ENCODE peak calls at places on chromosome 2, in ten cellular contexts. Z is right atrium auricular region; V is PC-9; U is prostate gland; W is hepatocyte; S is spleen; N is CD4-positive, alpha-beta T cell; O is tibial nerve; R is esophagus squamous epithelium; C is IMR-90. F is an unnamed sample.
A peak's percentile ranks its signal among the peaks of the same experiment; 100 is the strongest.

GRCh38 chr2:212547716-212548458 is 9.3 kb upstream of the ERBB4 start:
- DNase-seq in Z (no peak), V (no peak), U (no peak), W (no peak), S (no peak), N (no peak), O (no peak), R (no peak), C (no peak), F (peak; percentile 58)

GRCh38 chr2:72917875-72918660 is 749 bp downstream of the EMX1 start:
- DNase-seq in Z (no peak), V (no peak), U (no peak), W (no peak), S (peak; percentile 76), N (no peak), O (no peak), R (no peak), C (no peak), F (no peak)

GRCh38 chr2:105683145-105683544 is 61.6 kb upstream of the NCK2 start:
- DNase-seq in Z (no peak), V (no peak), U (no peak), W (no peak), S (no peak), N (no peak), O (no peak), R (no peak), C (no peak), F (no peak)

GRCh38 chr2:174692256-174692830 is 71.9 kb downstream of the CHRNA1 start:
- DNase-seq in Z (no peak), V (no peak), U (no peak), W (no peak), S (no peak), N (no peak), O (no peak), R (no peak), C (peak; percentile 39), F (peak; percentile 26)

GRCh38 chr2:163462993-163463392 is 272.8 kb downstream of the FIGN start:
- DNase-seq in Z (no peak), V (no peak), U (no peak), W (no peak), S (no peak), N (no peak), O (no peak), R (no peak), C (no peak), F (no peak)

GRCh38 chr2:126754240-126755004 is 98.5 kb downstream of the GYPC start:
- DNase-seq in Z (peak; percentile 28), V (no peak), U (no peak), W (no peak), S (no peak), N (no peak), O (no peak), R (no peak), C (no peak), F (no peak)

GRCh38 chr2:101179982-101180381 is 28.8 kb upstream of the TBC1D8 start:
- DNase-seq in Z (no peak), V (no peak), U (no peak), W (no peak), S (no peak), N (no peak), O (no peak), R (no peak), C (no peak), F (no peak)

GRCh38 chr2:220847006-220847405 is 725.1 kb downstream of the EPHA4 start:
- DNase-seq in Z (no peak), V (no peak), U (no peak), W (no peak), S (no peak), N (no peak), O (no peak), R (no peak), C (peak; percentile 30), F (peak; percentile 6)

GRCh38 chr2:28414583-28414982 is 21.9 kb downstream of the FOSL2 start:
- DNase-seq in Z (no peak), V (no peak), U (no peak), W (no peak), S (no peak), N (no peak), O (no peak), R (no peak), C (no peak), F (no peak)

GRCh38 chr2:28413896-28414290 is 21.2 kb downstream of the FOSL2 start:
- DNase-seq in Z (no peak), V (no peak), U (no peak), W (no peak), S (peak; percentile 54), N (no peak), O (no peak), R (no peak), C (no peak), F (no peak)

GRCh38 chr2:28411956-28412609 is 19.4 kb downstream of the FOSL2 start:
- DNase-seq in Z (no peak), V (no peak), U (no peak), W (no peak), S (peak; percentile 77), N (no peak), O (no peak), R (no peak), C (no peak), F (no peak)

GRCh38 chr2:28412625-28413151 is 20.0 kb downstream of the FOSL2 start:
- DNase-seq in Z (no peak), V (no peak), U (no peak), W (no peak), S (peak; percentile 23), N (no peak), O (no peak), R (no peak), C (no peak), F (no peak)

DNA sequence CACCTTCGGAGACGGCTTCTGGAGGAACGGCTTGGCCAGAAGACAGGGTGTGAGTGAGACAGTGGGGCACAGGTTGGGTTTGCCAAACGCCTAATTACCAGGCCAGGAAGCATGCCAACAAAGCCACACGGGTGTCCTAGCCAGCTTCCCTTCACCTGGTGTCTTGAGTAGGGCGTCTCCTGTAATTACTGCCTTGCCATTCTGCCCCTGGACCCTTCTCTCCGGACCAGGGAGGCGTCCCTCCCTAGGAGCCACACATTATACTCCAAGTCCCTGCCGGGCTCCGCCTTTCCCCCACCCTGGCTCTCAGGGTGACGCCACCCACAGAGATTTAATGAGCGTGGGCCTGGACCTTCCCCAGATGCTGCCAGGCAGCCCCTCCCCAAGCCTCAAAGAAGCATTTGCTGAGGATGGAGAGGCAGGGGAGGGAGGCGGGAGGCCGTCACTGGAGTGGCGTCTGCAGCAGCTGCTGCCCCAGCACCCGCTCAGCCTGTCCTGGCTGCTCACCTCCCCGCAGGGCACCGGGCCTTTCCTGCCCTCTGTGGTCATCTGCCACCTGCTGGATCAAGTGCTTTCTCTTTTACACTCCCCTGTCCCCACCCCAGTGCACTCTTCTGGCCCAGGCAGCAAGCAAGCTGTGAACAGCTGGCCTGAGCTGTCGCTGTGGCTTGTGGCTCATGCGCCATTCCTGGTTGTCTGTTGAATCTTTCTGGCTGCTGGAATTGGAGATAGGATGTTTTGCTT is 20.7 kb downstream of the FOSL2 start:
- DNase-seq in Z (no peak), V (no peak), U (no peak), W (no peak), S (peak; percentile 79), N (no peak), O (no peak), R (no peak), C (peak; percentile 49), F (no peak)
- TF ChIP-seq CTCF in Z (no peak), V (no peak), U (peak; percentile 38), W (peak; percentile 15), S (no peak), N (no peak), O (no peak), R (no peak), C (no peak), F (no peak)

DNA sequence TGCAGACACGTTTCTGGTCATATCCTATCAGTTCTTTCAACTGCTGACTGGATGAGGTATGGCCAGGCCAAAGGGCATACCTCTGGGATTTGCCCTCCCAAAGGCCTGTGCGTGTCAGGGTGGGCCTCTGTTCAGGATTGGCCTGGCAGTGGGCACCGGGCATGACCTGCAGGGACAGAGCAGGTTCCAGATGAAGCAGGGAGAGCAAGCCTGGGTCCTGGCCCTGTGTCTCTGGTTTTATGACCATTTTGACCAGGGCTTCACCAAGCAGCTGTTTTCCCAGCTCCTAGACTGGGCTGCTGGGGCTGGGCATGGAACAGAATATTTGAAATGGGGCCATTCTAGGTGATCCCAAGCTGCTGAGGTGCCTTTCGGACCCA is 348 bp upstream of the PROM2 start:
- DNase-seq in Z (no peak), V (no peak), U (no peak), W (no peak), S (peak; percentile 64), N (no peak), O (no peak), R (no peak), C (no peak), F (no peak)
- H3K27ac ChIP-seq in Z (no peak overlapping the region), V (no peak overlapping the region), U (peak overlapping the region; percentile 72), W (no peak overlapping the region), S (no peak overlapping the region), N (no peak overlapping the region), O (no peak overlapping the region), R (peak overlapping the region; percentile 94), C (no peak overlapping the region), F (no peak overlapping the region)

GRCh38 chr2:16625759-16626158 is 39.9 kb downstream of the CYRIA start:
- DNase-seq in Z (no peak), V (no peak), U (no peak), W (no peak), S (no peak), N (no peak), O (no peak), R (no peak), C (no peak), F (no peak)

GRCh38 chr2:16623046-16623445 is 42.6 kb downstream of the CYRIA start:
- DNase-seq in Z (no peak), V (peak; percentile 98), U (no peak), W (no peak), S (no peak), N (no peak), O (no peak), R (no peak), C (peak; percentile 95), F (peak; percentile 82)

GRCh38 chr2:16625201-16625729 is 40.4 kb downstream of the CYRIA start:
- DNase-seq in Z (no peak), V (no peak), U (no peak), W (no peak), S (peak; percentile 86), N (no peak), O (no peak), R (no peak), C (no peak), F (peak; percentile 36)

GRCh38 chr2:16623564-16624418 is 41.8 kb downstream of the CYRIA start:
- DNase-seq in Z (no peak), V (peak; percentile 74), U (no peak), W (no peak), S (no peak), N (no peak), O (no peak), R (no peak), C (no peak), F (no peak)

DNA sequence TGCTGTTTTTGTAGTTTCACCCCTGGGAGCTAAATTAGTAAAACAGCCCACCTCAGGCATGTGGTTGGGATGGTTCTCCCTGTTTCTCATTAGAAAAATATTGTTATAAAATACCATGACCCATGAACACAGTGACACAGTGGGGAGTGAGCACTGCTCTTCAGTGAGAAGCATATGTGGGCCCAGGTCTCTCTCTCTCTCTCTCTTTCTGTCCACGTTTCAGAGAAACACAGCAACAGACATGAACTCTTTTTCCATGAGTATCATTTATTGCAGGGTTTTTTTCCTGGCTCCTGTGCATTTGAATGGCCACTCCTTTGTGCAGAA is 41.3 kb downstream of the CYRIA start:
- DNase-seq in Z (no peak), V (no peak), U (no peak), W (no peak), S (no peak), N (no peak), O (no peak), R (no peak), C (no peak), F (no peak)
- TF ChIP-seq CTCF in Z (no peak), V (no peak), U (no peak), W (no peak), S (no peak), N (no peak), O (no peak), R (no peak), C (no peak), F (no peak)

GRCh38 chr2:134086594-134087219 is 167.2 kb upstream of the MGAT5 start:
- DNase-seq in Z (no peak), V (no peak), U (no peak), W (no peak), S (no peak), N (no peak), O (no peak), R (no peak), C (no peak), F (no peak)

GRCh38 chr2:134089454-134089853 is 164.4 kb upstream of the MGAT5 start:
- DNase-seq in Z (no peak), V (no peak), U (no peak), W (peak; percentile 47), S (no peak), N (no peak), O (no peak), R (no peak), C (no peak), F (no peak)

GRCh38 chr2:134083548-134083947 is 170.3 kb upstream of the MGAT5 start:
- DNase-seq in Z (no peak), V (no peak), U (no peak), W (no peak), S (no peak), N (no peak), O (no peak), R (no peak), C (peak; percentile 32), F (no peak)

GRCh38 chr2:134087371-134087921 is 166.4 kb upstream of the MGAT5 start:
- DNase-seq in Z (no peak), V (no peak), U (no peak), W (peak; percentile 56), S (no peak), N (no peak), O (no peak), R (no peak), C (no peak), F (no peak)
- H3K27ac ChIP-seq in Z (no peak overlapping the region), V (no peak overlapping the region), U (no peak overlapping the region), W (peak overlapping the region; percentile 74), S (no peak overlapping the region), N (no peak overlapping the region), O (no peak overlapping the region), R (no peak overlapping the region), C (no peak overlapping the region), F (no peak overlapping the region)

F was measured in cardiac muscle cell.